ENCODE peak calls at places on chromosomes 12 and 14, in eight cellular contexts. J is germinal center; G is H1; S is neural progenitor cell; D is stimulated activated CD4-positive, alpha-beta T cell treated with anti-CD3 and anti-CD28 coated beads, Interleukin-1b, Interleukin-23, amount 100 ng/mL, for 48 hours; K is cardiac fibroblast; M is left ventricle myocardium inferior; L is RWPE1. I is an unnamed sample.

GRCh38 chr14:89540830-89541470 is 123.9 kb upstream of the FOXN3 start:
- DNase-seq in L (peak), S (no peak), G (no peak), K (peak), M (no peak), J (no peak), D (no peak), I (no peak)

GRCh38 chr14:33756833-33757232 is 194.0 kb downstream of the EGLN3 start:
- DNase-seq in L (no peak), S (no peak), D (no peak), G (no peak), M (no peak), J (no peak), K (no peak), I (no peak)

GRCh38 chr12:47023311-47023710 is 56.1 kb upstream of the PCED1B start:
- DNase-seq in D (no peak), L (no peak), J (no peak), G (no peak), M (no peak), K (no peak), S (no peak), I (no peak)

GRCh38 chr14:105528859-105529505 is 2.6 kb downstream of the TMEM121 start:
- DNase-seq in M (no peak), D (peak), G (no peak), S (no peak), L (no peak), K (peak), J (no peak), I (no peak)

GRCh38 chr14:100219126-100219785 is 19.7 kb upstream of the YY1 start:
- DNase-seq in D (no peak), J (no peak), M (no peak), G (no peak), L (no peak), S (no peak), K (peak), I (no peak)

GRCh38 chr14:68741839-68742470 is 50.9 kb downstream of the ZFP36L1 start:
- DNase-seq in K (no peak), G (no peak), L (no peak), D (no peak), J (peak), S (no peak), M (no peak), I (no peak)

GRCh38 chr14:93476305-93476704 is 45.6 kb downstream of the UNC79 start:
- DNase-seq in M (no peak), J (no peak), S (no peak), D (no peak), G (no peak), L (no peak), K (no peak), I (no peak)

GRCh38 chr12:68896881-68897540 is 36.0 kb downstream of the CPM start:
- DNase-seq in K (peak), G (no peak), M (no peak), J (peak), S (no peak), L (no peak), D (no peak), I (no peak)

GRCh38 chr12:123971770-123972447 is 722 bp downstream of the CCDC92 start:
- DNase-seq in M (peak), S (peak), D (peak), J (peak), G (peak), K (no peak), L (peak), I (peak)

GRCh38 chr12:95164656-95165055 is 52.6 kb downstream of the FGD6 start:
- DNase-seq in M (no peak), D (no peak), J (no peak), G (no peak), S (no peak), L (no peak), K (peak), I (no peak)

GRCh38 chr12:120646044-120646443 is 5.6 kb downstream of the CABP1 start:
- DNase-seq in S (no peak), D (no peak), J (no peak), K (no peak), L (no peak), M (no peak), G (no peak), I (no peak)